ENCODE peak calls at places on chromosome 6, in four cellular contexts. Q is HEK293T, C is uterus, I is T-helper 17 cell. R is an unnamed sample.

GRCh38 chr6:6796818-6797217 is 208.3 kb downstream of the LY86 start:
- DNase-seq in C (no peak), I (no peak), Q (no peak), R (no peak)

GRCh38 chr6:90135672-90136071 is 161.0 kb downstream of the BACH2 start:
- DNase-seq in I (no peak), Q (no peak), C (no peak), R (no peak)

GRCh38 chr6:148146717-148147116 is 195.9 kb upstream of the SASH1 start:
- DNase-seq in Q (no peak), I (no peak), C (no peak), R (no peak)

GRCh38 chr6:57217270-57217669 is 4.8 kb downstream of the RAB23 start:
- DNase-seq in C (no peak), I (no peak), Q (no peak), R (no peak)

GRCh38 chr6:113762611-113763010 is 94.5 kb upstream of the MARCKS start:
- DNase-seq in Q (no peak), I (no peak), C (no peak), R (no peak)

GRCh38 chr6:35170166-35170565 is 29.0 kb upstream of the TCP11 start:
- DNase-seq in Q (no peak), I (no peak), C (no peak), R (no peak)

GRCh38 chr6:7996538-7997225 is 67.5 kb downstream of the BLOC1S5 start:
- DNase-seq in C (no peak), I (no peak), Q (peak), R (no peak)

GRCh38 chr6:41427642-41428401 is 92.4 kb downstream of the NCR2 start:
- DNase-seq in Q (peak), C (peak), I (no peak), R (peak)

GRCh38 chr6:122781716-122782115 is 2.2 kb downstream of the FABP7 start:
- DNase-seq in C (no peak), Q (no peak), I (no peak), R (no peak)

GRCh38 chr6:54206510-54206909 is 95.3 kb downstream of the MLIP start:
- DNase-seq in I (no peak), C (no peak), Q (no peak), R (no peak)

GRCh38 chr6:72589096-72589495 is 32.8 kb upstream of the KCNQ5 start:
- DNase-seq in I (no peak), Q (no peak), C (no peak), R (no peak)

GRCh38 chr6:87066449-87067288 is 28.2 kb downstream of the CGA start:
- DNase-seq in I (no peak), Q (peak), C (peak), R (no peak)

GRCh38 chr6:70180904-70181599 is 121.8 kb downstream of the COL9A1 start:
- DNase-seq in Q (no peak), I (no peak), C (no peak), R (no peak)

GRCh38 chr6:40891686-40892085 is 147.3 kb downstream of the UNC5CL start:
- DNase-seq in I (no peak), C (no peak), Q (no peak), R (no peak)

GRCh38 chr6:128138694-128139093 is 237.8 kb upstream of the THEMIS start:
- DNase-seq in Q (no peak), I (no peak), C (no peak), R (no peak)

GRCh38 chr6:42118162-42119001 is 24.0 kb downstream of the C6orf132 start:
- DNase-seq in I (no peak), Q (no peak), C (no peak), R (no peak)

GRCh38 chr6:132830236-132830799 is 15.9 kb downstream of the RPS12 start:
- DNase-seq in I (no peak), C (no peak), Q (peak), R (no peak)

GRCh38 chr6:169784941-169785340 is 33.5 kb downstream of the ERMARD start:
- DNase-seq in I (no peak), C (no peak), Q (no peak), R (no peak)

GRCh38 chr6:45608252-45608911 is 230.6 kb upstream of the SUPT3H start:
- DNase-seq in C (no peak), Q (no peak), I (no peak), R (no peak)

GRCh38 chr6:151539506-151540268 is 45.9 kb downstream of the CCDC170 start:
- DNase-seq in I (no peak), Q (no peak), C (no peak), R (no peak)

GRCh38 chr6:145028144-145028818 is 707.0 kb downstream of the EPM2A start:
- DNase-seq in C (no peak), I (no peak), Q (peak), R (no peak)

GRCh38 chr6:164068533-164068932 is 654.0 kb downstream of the QKI start:
- DNase-seq in I (no peak), Q (no peak), C (no peak), R (no peak)

GRCh38 chr6:144379356-144379755 is 94.2 kb downstream of the UTRN start:
- DNase-seq in I (no peak), Q (no peak), C (no peak), R (no peak)

R was measured in activated B cell treated with CpG ODN at 0.5 μM for 24 hours.